ENCODE peak calls at places on chromosomes 4 and X, in nine cellular contexts. One of them, this sample, is unnamed.

GRCh38 chrX:33156152-33156726 is 55.1 kb downstream of the DMD start:
- DNase-seq in cardiac muscle cell: no peak
- DNase-seq in A549: no peak
- DNase-seq in foreskin fibroblast: no peak
- DNase-seq in mucosa of descending colon: no peak
- DNase-seq in astrocyte of the spinal cord: no peak
- DNase-seq in left lung: no peak
- DNase-seq in Panc1: no peak
- DNase-seq in upper lobe of right lung: no peak
- DNase-seq in this sample: no peak

GRCh38 chrX:6184900-6185515 is 43.7 kb downstream of the NLGN4X start:
- DNase-seq in cardiac muscle cell: no peak
- DNase-seq in A549: no peak
- DNase-seq in foreskin fibroblast: peak
- DNase-seq in mucosa of descending colon: no peak
- DNase-seq in astrocyte of the spinal cord: peak
- DNase-seq in left lung: no peak
- DNase-seq in Panc1: no peak
- DNase-seq in upper lobe of right lung: no peak
- DNase-seq in this sample: no peak

GRCh38 chr4:183333983-183334382 is 11.8 kb upstream of the CLDN24 start:
- DNase-seq in cardiac muscle cell: no peak
- DNase-seq in A549: peak
- DNase-seq in foreskin fibroblast: peak
- DNase-seq in mucosa of descending colon: no peak
- DNase-seq in astrocyte of the spinal cord: no peak
- DNase-seq in left lung: no peak
- DNase-seq in Panc1: no peak
- DNase-seq in upper lobe of right lung: no peak
- DNase-seq in this sample: no peak

GRCh38 chrX:154840856-154841255 is 6.4 kb upstream of the SMIM9 start:
- DNase-seq in cardiac muscle cell: peak
- DNase-seq in A549: peak
- DNase-seq in foreskin fibroblast: peak
- DNase-seq in mucosa of descending colon: no peak
- DNase-seq in astrocyte of the spinal cord: peak
- DNase-seq in left lung: no peak
- DNase-seq in Panc1: peak
- DNase-seq in upper lobe of right lung: no peak
- DNase-seq in this sample: peak

GRCh38 chr4:168678751-168679366 is 182.0 kb downstream of the PALLD start:
- DNase-seq in cardiac muscle cell: no peak
- DNase-seq in A549: no peak
- DNase-seq in foreskin fibroblast: no peak
- DNase-seq in mucosa of descending colon: no peak
- DNase-seq in astrocyte of the spinal cord: no peak
- DNase-seq in left lung: no peak
- DNase-seq in Panc1: no peak
- DNase-seq in upper lobe of right lung: no peak
- DNase-seq in this sample: no peak

GRCh38 chrX:427812-428725 is 41.4 kb upstream of the PPP2R3B start:
- DNase-seq in cardiac muscle cell: no peak
- DNase-seq in A549: peak
- DNase-seq in foreskin fibroblast: peak
- DNase-seq in mucosa of descending colon: no peak
- DNase-seq in astrocyte of the spinal cord: no peak
- DNase-seq in left lung: no peak
- DNase-seq in Panc1: no peak
- DNase-seq in upper lobe of right lung: no peak
- DNase-seq in this sample: no peak

GRCh38 chrX:64093761-64094160 is 111.7 kb downstream of the AMER1 start:
- DNase-seq in cardiac muscle cell: peak
- DNase-seq in A549: no peak
- DNase-seq in foreskin fibroblast: peak
- DNase-seq in mucosa of descending colon: no peak
- DNase-seq in astrocyte of the spinal cord: no peak
- DNase-seq in left lung: no peak
- DNase-seq in Panc1: no peak
- DNase-seq in upper lobe of right lung: no peak
- DNase-seq in this sample: no peak

GRCh38 chr4:80071643-80072606 is 1.1 kb downstream of the ANTXR2 start:
- DNase-seq in cardiac muscle cell: peak
- DNase-seq in A549: no peak
- DNase-seq in foreskin fibroblast: peak
- DNase-seq in mucosa of descending colon: peak
- DNase-seq in astrocyte of the spinal cord: peak
- DNase-seq in left lung: peak
- DNase-seq in Panc1: no peak
- DNase-seq in upper lobe of right lung: peak
- DNase-seq in this sample: no peak

GRCh38 chrX:10634681-10635161 is 14.3 kb upstream of the MID1 start:
- DNase-seq in cardiac muscle cell: peak
- DNase-seq in A549: peak
- DNase-seq in foreskin fibroblast: peak
- DNase-seq in mucosa of descending colon: no peak
- DNase-seq in astrocyte of the spinal cord: peak
- DNase-seq in left lung: no peak
- DNase-seq in Panc1: no peak
- DNase-seq in upper lobe of right lung: no peak
- DNase-seq in this sample: no peak

GRCh38 chr4:180164799-180165198 is 2078.4 kb upstream of the TENM3 start:
- DNase-seq in cardiac muscle cell: no peak
- DNase-seq in A549: no peak
- DNase-seq in foreskin fibroblast: no peak
- DNase-seq in mucosa of descending colon: no peak
- DNase-seq in astrocyte of the spinal cord: peak
- DNase-seq in left lung: no peak
- DNase-seq in Panc1: no peak
- DNase-seq in upper lobe of right lung: no peak
- DNase-seq in this sample: no peak

GRCh38 chr4:144572660-144573059 is 73.3 kb upstream of the HHIP start:
- DNase-seq in cardiac muscle cell: no peak
- DNase-seq in A549: no peak
- DNase-seq in foreskin fibroblast: no peak
- DNase-seq in mucosa of descending colon: no peak
- DNase-seq in astrocyte of the spinal cord: no peak
- DNase-seq in left lung: no peak
- DNase-seq in Panc1: no peak
- DNase-seq in upper lobe of right lung: no peak
- DNase-seq in this sample: no peak

GRCh38 chr4:38565271-38566199 is 98.5 kb upstream of the KLF3 start:
- DNase-seq in cardiac muscle cell: peak
- DNase-seq in A549: no peak
- DNase-seq in foreskin fibroblast: peak
- DNase-seq in mucosa of descending colon: no peak
- DNase-seq in astrocyte of the spinal cord: peak
- DNase-seq in left lung: no peak
- DNase-seq in Panc1: peak
- DNase-seq in upper lobe of right lung: no peak
- DNase-seq in this sample: peak

GRCh38 chr4:73311428-73311827 is 52.8 kb upstream of the ANKRD17 start:
- DNase-seq in cardiac muscle cell: peak
- DNase-seq in A549: no peak
- DNase-seq in foreskin fibroblast: peak
- DNase-seq in mucosa of descending colon: no peak
- DNase-seq in astrocyte of the spinal cord: peak
- DNase-seq in left lung: no peak
- DNase-seq in Panc1: no peak
- DNase-seq in upper lobe of right lung: no peak
- DNase-seq in this sample: peak

GRCh38 chr4:103067841-103068547 is 8.6 kb downstream of the SLC9B2 start:
- DNase-seq in cardiac muscle cell: no peak
- DNase-seq in A549: no peak
- DNase-seq in foreskin fibroblast: peak
- DNase-seq in mucosa of descending colon: no peak
- DNase-seq in astrocyte of the spinal cord: no peak
- DNase-seq in left lung: no peak
- DNase-seq in Panc1: no peak
- DNase-seq in upper lobe of right lung: no peak
- DNase-seq in this sample: no peak

GRCh38 chr4:184933311-184933710 is 85.0 kb upstream of the HELT start:
- DNase-seq in cardiac muscle cell: no peak
- DNase-seq in A549: no peak
- DNase-seq in foreskin fibroblast: no peak
- DNase-seq in mucosa of descending colon: no peak
- DNase-seq in astrocyte of the spinal cord: no peak
- DNase-seq in left lung: no peak
- DNase-seq in Panc1: no peak
- DNase-seq in upper lobe of right lung: no peak
- DNase-seq in this sample: no peak

GRCh38 chr4:70559216-70559830 is 32.7 kb upstream of the AMBN start:
- DNase-seq in cardiac muscle cell: peak
- DNase-seq in A549: peak
- DNase-seq in foreskin fibroblast: peak
- DNase-seq in mucosa of descending colon: no peak
- DNase-seq in astrocyte of the spinal cord: peak
- DNase-seq in left lung: no peak
- DNase-seq in Panc1: peak
- DNase-seq in upper lobe of right lung: no peak
- DNase-seq in this sample: peak

GRCh38 chr4:101853691-101854090 is 63.2 kb downstream of the BANK1 start:
- DNase-seq in cardiac muscle cell: no peak
- DNase-seq in A549: no peak
- DNase-seq in foreskin fibroblast: no peak
- DNase-seq in mucosa of descending colon: no peak
- DNase-seq in astrocyte of the spinal cord: no peak
- DNase-seq in left lung: no peak
- DNase-seq in Panc1: no peak
- DNase-seq in upper lobe of right lung: no peak
- DNase-seq in this sample: no peak

GRCh38 chr4:17805580-17805979 is 5.0 kb downstream of the DCAF16 start:
- DNase-seq in cardiac muscle cell: no peak
- DNase-seq in A549: no peak
- DNase-seq in foreskin fibroblast: no peak
- DNase-seq in mucosa of descending colon: no peak
- DNase-seq in astrocyte of the spinal cord: no peak
- DNase-seq in left lung: no peak
- DNase-seq in Panc1: no peak
- DNase-seq in upper lobe of right lung: no peak
- DNase-seq in this sample: no peak
- H3K4me3 ChIP-seq in cardiac muscle cell: no peak
- H3K4me3 ChIP-seq in A549: no peak
- H3K4me3 ChIP-seq in foreskin fibroblast: no peak
- H3K4me3 ChIP-seq in mucosa of descending colon: no peak
- H3K4me3 ChIP-seq in astrocyte of the spinal cord: no peak
- H3K4me3 ChIP-seq in left lung: no peak
- H3K4me3 ChIP-seq in Panc1: no peak
- H3K4me3 ChIP-seq in upper lobe of right lung: no peak
- H3K4me3 ChIP-seq in this sample: no peak

DNA sequence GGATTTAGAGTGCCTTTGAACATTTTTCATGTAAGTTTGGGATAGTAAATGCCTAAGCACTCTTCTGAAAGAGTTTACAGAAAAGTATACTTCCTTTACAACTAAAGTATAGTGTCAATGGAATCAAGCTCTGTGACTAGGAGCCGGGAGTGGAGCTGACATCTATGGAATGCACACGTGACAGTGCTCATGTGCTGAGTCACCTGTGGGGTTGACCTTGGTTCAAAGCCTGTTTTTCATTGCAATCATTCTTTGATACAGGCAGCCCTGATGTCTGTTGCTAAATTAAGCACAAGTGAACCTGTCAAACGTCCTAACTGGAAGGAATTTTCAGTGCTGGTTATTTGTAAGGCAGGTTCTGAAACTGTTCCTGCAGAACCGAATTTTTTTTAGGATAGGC is 82.5 kb downstream of the GPAT3 start:
- DNase-seq in cardiac muscle cell: peak
- DNase-seq in A549: peak
- DNase-seq in foreskin fibroblast: peak
- DNase-seq in mucosa of descending colon: no peak
- DNase-seq in astrocyte of the spinal cord: peak
- DNase-seq in left lung: no peak
- DNase-seq in Panc1: no peak
- DNase-seq in upper lobe of right lung: no peak
- DNase-seq in this sample: no peak
- TF ChIP-seq CTCF in cardiac muscle cell: no peak
- TF ChIP-seq CTCF in A549: no peak
- TF ChIP-seq CTCF in foreskin fibroblast: no peak
- TF ChIP-seq CTCF in mucosa of descending colon: no peak
- TF ChIP-seq CTCF in astrocyte of the spinal cord: no peak
- TF ChIP-seq CTCF in left lung: no peak
- TF ChIP-seq CTCF in Panc1: no peak
- TF ChIP-seq CTCF in upper lobe of right lung: no peak
- TF ChIP-seq CTCF in this sample: no peak

GRCh38 chr4:126137782-126138170 is 823.0 kb downstream of the FAT4 start:
- DNase-seq in cardiac muscle cell: no peak
- DNase-seq in A549: no peak
- DNase-seq in foreskin fibroblast: no peak
- DNase-seq in mucosa of descending colon: no peak
- DNase-seq in astrocyte of the spinal cord: no peak
- DNase-seq in left lung: no peak
- DNase-seq in Panc1: no peak
- DNase-seq in upper lobe of right lung: no peak
- DNase-seq in this sample: no peak

GRCh38 chr4:126136922-126137781 is 822.4 kb downstream of the FAT4 start:
- DNase-seq in cardiac muscle cell: no peak
- DNase-seq in A549: no peak
- DNase-seq in foreskin fibroblast: no peak
- DNase-seq in mucosa of descending colon: no peak
- DNase-seq in astrocyte of the spinal cord: no peak
- DNase-seq in left lung: no peak
- DNase-seq in Panc1: no peak
- DNase-seq in upper lobe of right lung: no peak
- DNase-seq in this sample: no peak
- H3K4me3 ChIP-seq in cardiac muscle cell: no peak
- H3K4me3 ChIP-seq in A549: no peak
- H3K4me3 ChIP-seq in foreskin fibroblast: no peak
- H3K4me3 ChIP-seq in mucosa of descending colon: no peak
- H3K4me3 ChIP-seq in astrocyte of the spinal cord: no peak
- H3K4me3 ChIP-seq in left lung: no peak
- H3K4me3 ChIP-seq in Panc1: no peak
- H3K4me3 ChIP-seq in upper lobe of right lung: no peak
- H3K4me3 ChIP-seq in this sample: no peak

GRCh38 chrX:48541140-48541814 is 1.8 kb downstream of the TBC1D25 start:
- DNase-seq in cardiac muscle cell: no peak
- DNase-seq in A549: no peak
- DNase-seq in foreskin fibroblast: no peak
- DNase-seq in mucosa of descending colon: no peak
- DNase-seq in astrocyte of the spinal cord: no peak
- DNase-seq in left lung: no peak
- DNase-seq in Panc1: no peak
- DNase-seq in upper lobe of right lung: no peak
- DNase-seq in this sample: no peak

GRCh38 chrX:48540015-48540350 is 469 bp downstream of the TBC1D25 start:
- DNase-seq in cardiac muscle cell: peak
- DNase-seq in A549: peak
- DNase-seq in foreskin fibroblast: peak
- DNase-seq in mucosa of descending colon: no peak
- DNase-seq in astrocyte of the spinal cord: peak
- DNase-seq in left lung: no peak
- DNase-seq in Panc1: no peak
- DNase-seq in upper lobe of right lung: no peak
- DNase-seq in this sample: no peak

GRCh38 chrX:48538641-48539344 is 721 bp upstream of the TBC1D25 start:
- DNase-seq in cardiac muscle cell: no peak
- DNase-seq in A549: no peak
- DNase-seq in foreskin fibroblast: no peak
- DNase-seq in mucosa of descending colon: no peak
- DNase-seq in astrocyte of the spinal cord: no peak
- DNase-seq in left lung: no peak
- DNase-seq in Panc1: no peak
- DNase-seq in upper lobe of right lung: no peak
- DNase-seq in this sample: no peak

GRCh38 chrX:48540480-48540879 is 966 bp downstream of the TBC1D25 start:
- DNase-seq in cardiac muscle cell: no peak
- DNase-seq in A549: no peak
- DNase-seq in foreskin fibroblast: no peak
- DNase-seq in mucosa of descending colon: no peak
- DNase-seq in astrocyte of the spinal cord: no peak
- DNase-seq in left lung: no peak
- DNase-seq in Panc1: no peak
- DNase-seq in upper lobe of right lung: no peak
- DNase-seq in this sample: no peak

GRCh38 chrX:48539345-48540014 is at the start of gene TBC1D25:
- DNase-seq in cardiac muscle cell: peak
- DNase-seq in A549: peak
- DNase-seq in foreskin fibroblast: peak
- DNase-seq in mucosa of descending colon: peak
- DNase-seq in astrocyte of the spinal cord: peak
- DNase-seq in left lung: peak
- DNase-seq in Panc1: peak
- DNase-seq in upper lobe of right lung: peak
- DNase-seq in this sample: peak
- TF ChIP-seq CTCF in cardiac muscle cell: peak
- TF ChIP-seq CTCF in A549: peak
- TF ChIP-seq CTCF in foreskin fibroblast: peak
- TF ChIP-seq CTCF in mucosa of descending colon: no peak
- TF ChIP-seq CTCF in astrocyte of the spinal cord: peak
- TF ChIP-seq CTCF in left lung: no peak
- TF ChIP-seq CTCF in Panc1: no peak
- TF ChIP-seq CTCF in upper lobe of right lung: peak
- TF ChIP-seq CTCF in this sample: peak

This sample was measured in AG04449.